ENCODE peak calls at places on chromosomes 6 and 20, in four cellular contexts. H is OCI-LY7, X is hepatocyte, R is SK-N-SH. L is an unnamed sample.

GRCh38 chr6:4313044-4313686 is 177.8 kb upstream of the ECI2 start:
- DNase-seq in H (peak), X (peak), R (no peak), L (peak)

GRCh38 chr20:40494238-40494637 is 194.8 kb downstream of the MAFB start:
- DNase-seq in X (no peak), H (no peak), R (no peak), L (no peak)

GRCh38 chr6:142879076-142879475 is 65.9 kb downstream of the HIVEP2 start:
- DNase-seq in R (no peak), X (no peak), H (no peak), L (no peak)

GRCh38 chr20:63320616-63321147 is 27.7 kb downstream of the COL20A1 start:
- DNase-seq in H (no peak), X (no peak), R (no peak), L (no peak)

GRCh38 chr6:135932651-135933050 is 81.2 kb downstream of the PDE7B start:
- DNase-seq in H (no peak), X (no peak), R (no peak), L (no peak)

GRCh38 chr20:10720550-10720949 is 46.8 kb upstream of the JAG1 start:
- DNase-seq in H (no peak), X (no peak), R (no peak), L (no peak)

GRCh38 chr20:38586181-38586525 is 5.2 kb downstream of the ADIG start:
- DNase-seq in R (no peak), X (no peak), H (no peak), L (no peak)

GRCh38 chr6:170293881-170294755 is 3.2 kb upstream of the DLL1 start:
- DNase-seq in R (peak), X (no peak), H (no peak), L (no peak)

GRCh38 chr6:135301304-135301703 is 120.2 kb downstream of the MYB start:
- DNase-seq in X (no peak), R (no peak), H (no peak), L (no peak)

GRCh38 chr6:43969158-43969981 is 157.9 kb downstream of the MRPL14 start:
- DNase-seq in X (no peak), H (no peak), R (no peak), L (no peak)

GRCh38 chr20:20317195-20318113 is 50.5 kb upstream of the INSM1 start:
- DNase-seq in R (no peak), H (no peak), X (no peak), L (no peak)

GRCh38 chr20:38804682-38805501 is 605 bp upstream of the PPP1R16B start:
- DNase-seq in R (no peak), H (peak), X (no peak), L (no peak)

GRCh38 chr6:71171478-71172070 is 117.0 kb upstream of the OGFRL1 start:
- DNase-seq in R (no peak), X (no peak), H (no peak), L (no peak)

GRCh38 chr6:135159531-135159930 is 21.6 kb upstream of the MYB start:
- DNase-seq in X (no peak), H (peak), R (no peak), L (peak)

GRCh38 chr20:266604-267562 is 9.4 kb downstream of the DEFB132 start:
- DNase-seq in X (peak), R (peak), H (peak), L (peak)

GRCh38 chr20:51788822-51789221 is 13.5 kb downstream of the SALL4 start:
- DNase-seq in R (no peak), X (no peak), H (no peak), L (no peak)

GRCh38 chr6:166543603-166544293 is 42.7 kb downstream of the RAMACL start:
- DNase-seq in X (no peak), R (no peak), H (no peak), L (no peak)

GRCh38 chr6:6588064-6588923 is at the start of gene LY86:
- DNase-seq in R (no peak), H (peak), X (peak), L (no peak)

GRCh38 chr20:50317644-50318043 is 127.0 kb downstream of the CEBPB start:
- DNase-seq in X (no peak), H (no peak), R (no peak), L (no peak)

GRCh38 chr20:14481863-14482262 is 144.5 kb upstream of the FLRT3 start:
- DNase-seq in H (no peak), X (no peak), R (no peak), L (peak)

GRCh38 chr20:53875452-53875851 is 194.9 kb downstream of the BCAS1 start:
- DNase-seq in X (no peak), H (no peak), R (no peak), L (no peak)

GRCh38 chr6:27297857-27298730 is 14.0 kb downstream of the POM121L2 start:
- DNase-seq in X (peak), R (no peak), H (no peak), L (peak)

GRCh38 chr6:22320750-22321149 is 23.9 kb upstream of the PRL start:
- DNase-seq in X (peak), H (no peak), R (no peak), L (peak)
- TF ChIP-seq EZH2phosphoT487 in X (no peak), H (no peak), R (no peak), L (peak)

DNA sequence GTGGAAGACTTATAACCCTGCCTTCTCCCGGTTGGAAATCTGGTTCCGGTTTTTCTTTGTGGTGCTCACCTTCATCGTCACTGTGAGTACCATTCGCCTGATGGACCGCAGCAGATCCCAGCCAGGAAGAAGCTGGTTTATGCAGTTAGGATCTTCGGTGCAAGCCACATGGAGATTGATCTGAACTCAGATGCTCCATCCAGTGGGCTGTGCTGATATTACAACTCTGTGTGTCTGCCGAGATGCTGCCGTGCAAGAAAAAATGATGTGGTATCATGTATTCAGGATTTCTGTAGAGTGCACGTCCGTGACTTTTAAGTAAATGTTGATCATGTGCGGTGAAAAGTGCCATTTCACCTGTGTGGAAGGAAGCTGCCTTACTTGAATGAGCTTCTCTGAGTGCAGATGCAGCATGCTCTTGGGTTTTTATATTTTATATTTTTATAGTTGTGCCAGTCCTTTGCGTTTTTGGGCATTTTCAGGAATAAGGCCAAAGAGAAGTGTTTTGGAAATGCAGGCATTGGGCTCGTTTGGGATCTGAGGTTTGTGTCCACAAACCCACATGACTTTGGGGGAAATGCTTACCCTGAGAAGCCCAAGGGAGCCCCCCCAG is 39.2 kb downstream of the DYNLT1 start:
- DNase-seq in H (peak), X (peak), R (peak), L (peak)
- TF ChIP-seq EZH2phosphoT487 in H (no peak), X (no peak), R (no peak), L (no peak)

GRCh38 chr20:32472581-32473207 is 112.4 kb downstream of the NOL4L start:
- DNase-seq in R (no peak), X (no peak), H (no peak), L (no peak)

GRCh38 chr20:32474009-32474716 is 111.0 kb downstream of the NOL4L start:
- DNase-seq in X (no peak), H (no peak), R (peak), L (no peak)

GRCh38 chr20:32474967-32475819 is 109.9 kb downstream of the NOL4L start:
- DNase-seq in H (no peak), X (peak), R (peak), L (peak)

GRCh38 chr20:32474717-32474966 is 110.5 kb downstream of the NOL4L start:
- DNase-seq in X (no peak), R (no peak), H (no peak), L (no peak)

GRCh38 chr20:32473231-32474008 is 111.7 kb downstream of the NOL4L start:
- DNase-seq in R (peak), H (no peak), X (no peak), L (no peak)
- TF ChIP-seq EZH2phosphoT487 in R (no peak), H (no peak), X (no peak), L (no peak)

GRCh38 chr6:29793036-29793356 is 34.6 kb upstream of the HLA-G start:
- DNase-seq in X (no peak), H (no peak), R (no peak), L (no peak)

GRCh38 chr6:29791786-29792122 is 35.9 kb upstream of the HLA-G start:
- DNase-seq in R (peak), X (no peak), H (no peak), L (peak)

GRCh38 chr6:29791162-29791561 is 36.5 kb upstream of the HLA-G start:
- DNase-seq in H (no peak), X (no peak), R (no peak), L (peak)

GRCh38 chr6:29793796-29794195 is 33.8 kb upstream of the HLA-G start:
- DNase-seq in X (no peak), R (no peak), H (no peak), L (no peak)

DNA sequence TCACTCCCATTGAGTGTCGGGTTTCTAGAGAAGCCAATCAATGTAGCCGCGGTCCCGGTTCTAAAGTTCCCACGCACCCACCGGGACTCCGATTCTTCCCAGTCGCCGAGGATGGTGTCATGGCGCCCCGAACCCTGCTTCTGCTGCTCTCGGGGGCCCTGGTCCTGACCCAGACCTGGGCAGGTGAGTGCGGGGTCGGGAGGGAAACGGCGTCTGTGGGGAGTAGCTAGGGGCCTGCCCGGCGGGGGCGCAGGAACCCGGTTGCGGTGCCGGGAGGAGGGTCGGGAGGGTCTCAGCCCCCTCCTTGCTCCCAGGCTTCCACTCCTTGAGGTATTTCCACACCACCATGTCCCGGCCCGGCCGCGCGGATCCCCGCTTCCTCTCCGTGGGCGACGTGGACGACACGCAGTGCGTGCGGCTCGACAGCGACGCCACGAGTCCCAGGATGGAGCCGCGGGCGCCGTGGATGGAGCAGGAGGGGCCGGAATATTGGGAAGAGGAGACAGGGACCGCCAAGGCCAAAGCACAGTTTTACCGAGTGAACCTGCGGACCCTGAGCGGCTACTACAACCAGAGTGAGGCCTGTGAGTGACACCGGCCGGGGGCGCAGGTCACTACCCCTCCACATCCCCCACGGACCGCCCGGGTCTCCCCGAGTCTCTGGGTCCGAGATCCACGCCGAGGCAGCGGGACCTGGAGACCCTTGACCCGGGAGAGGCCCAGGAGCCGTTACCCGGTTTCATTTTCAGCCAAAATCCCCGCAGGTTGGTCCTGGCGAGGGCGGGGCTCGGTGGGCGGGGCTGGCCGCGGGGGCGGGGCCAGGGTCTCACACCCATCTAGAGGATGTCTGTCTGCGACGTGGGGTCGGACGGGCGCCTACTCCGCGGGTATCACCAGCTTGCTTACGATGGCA is 35.2 kb upstream of the HLA-G start:
- DNase-seq in R (peak), H (no peak), X (peak), L (peak)
- TF ChIP-seq EZH2phosphoT487 in R (no peak), H (no peak), X (no peak), L (no peak)

DNA sequence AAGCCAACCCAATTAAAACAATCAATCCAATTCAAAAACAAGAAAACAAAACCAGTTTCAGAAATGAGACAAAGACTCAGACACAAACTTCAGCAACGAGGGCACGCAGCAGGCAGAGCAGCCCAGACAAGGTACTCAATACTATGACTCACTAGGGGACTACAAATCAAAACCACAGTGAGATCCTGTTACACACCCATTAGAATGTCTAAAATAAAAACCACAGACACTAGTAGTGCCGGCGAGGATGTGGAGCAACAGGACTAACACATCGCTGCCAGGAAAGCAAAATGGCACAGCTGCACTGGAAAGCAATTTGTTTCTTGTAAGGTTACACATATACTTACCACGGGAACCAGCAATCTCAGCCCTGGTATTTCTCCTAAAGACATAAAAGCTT is 28.4 kb upstream of the MAS1L start:
- DNase-seq in H (no peak), R (no peak), X (no peak), L (peak)
- TF ChIP-seq EZH2phosphoT487 in H (no peak), R (no peak), X (no peak), L (no peak)

DNA sequence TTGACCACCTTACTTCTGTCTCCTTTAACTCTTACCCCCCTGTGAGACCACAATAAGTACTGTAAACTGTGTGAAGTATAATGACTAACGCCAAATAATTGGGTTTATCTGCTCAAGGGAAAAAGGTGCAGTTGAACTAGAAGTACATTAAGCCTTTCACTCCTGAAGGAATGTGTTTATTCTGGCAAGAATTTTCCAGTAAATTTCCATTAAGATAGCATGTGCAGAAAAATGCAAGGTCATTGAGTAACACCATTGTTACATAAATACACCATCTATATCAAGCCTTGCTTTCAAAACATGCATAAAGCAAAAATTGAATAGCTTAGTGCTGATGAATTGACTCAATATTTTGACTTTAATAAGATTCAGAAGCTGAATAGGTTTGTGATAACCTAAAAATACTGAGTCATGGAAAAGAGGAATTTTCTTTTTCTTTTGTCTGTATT is 65.4 kb downstream of the ARHGAP18 start:
- DNase-seq in R (no peak), X (no peak), H (no peak), L (peak)
- TF ChIP-seq EZH2phosphoT487 in R (no peak), X (no peak), H (no peak), L (no peak)

L was measured in GM23248.